ENCODE peak calls at places on chromosomes 6 and 20, in eight cellular contexts. M, P, E, V, N, Z, B and O are unnamed samples.

GRCh38 chr6:4778086-4778485 is 1.9 kb downstream of the CDYL start:
- DNase-seq in N (no peak), M (no peak), P (no peak), V (no peak), E (no peak), Z (peak), B (no peak), O (no peak)

GRCh38 chr6:33298773-33299236 is at the start of gene RGL2:
- DNase-seq in E (no peak), Z (peak), V (peak), M (peak), N (peak), P (no peak), B (no peak), O (no peak)

GRCh38 chr6:150907385-150907784 is 41.9 kb downstream of the MTHFD1L start:
- DNase-seq in Z (no peak), V (peak), M (no peak), P (no peak), B (no peak), E (no peak), N (no peak), O (no peak)

GRCh38 chr6:13012977-13013680 is 296.6 kb downstream of the PHACTR1 start:
- DNase-seq in Z (peak), P (no peak), E (peak), M (no peak), B (no peak), N (peak), V (peak), O (peak)

GRCh38 chr20:11271319-11271718 is 597.5 kb upstream of the JAG1 start:
- DNase-seq in E (no peak), P (no peak), M (no peak), Z (no peak), N (no peak), V (peak), B (no peak), O (peak)

GRCh38 chr20:38307371-38308046 is 3.6 kb downstream of the BPI start:
- DNase-seq in M (no peak), P (peak), N (peak), E (no peak), V (no peak), Z (peak), B (no peak), O (no peak)

GRCh38 chr6:105179244-105180065 is at the start of gene POPDC3:
- DNase-seq in P (peak), E (peak), Z (peak), M (no peak), B (no peak), V (peak), N (peak), O (no peak)

GRCh38 chr6:48325701-48326100 is 214.7 kb upstream of the PTCHD4 start:
- DNase-seq in Z (no peak), M (no peak), E (no peak), P (no peak), V (no peak), B (no peak), N (no peak), O (no peak)

GRCh38 chr6:157455028-157455714 is 74.2 kb downstream of the ZDHHC14 start:
- DNase-seq in B (no peak), N (no peak), V (no peak), Z (no peak), M (no peak), P (no peak), E (no peak), O (no peak)

GRCh38 chr6:25232478-25232877 is 46.7 kb upstream of the CARMIL1 start:
- DNase-seq in N (peak), Z (no peak), M (no peak), E (no peak), V (peak), B (no peak), P (peak), O (no peak)

GRCh38 chr20:61295726-61296628 is 43.9 kb downstream of the CDH4 start:
- DNase-seq in Z (no peak), N (peak), P (no peak), B (no peak), V (no peak), E (no peak), M (no peak), O (no peak)

GRCh38 chr6:12958052-12958706 is 241.6 kb downstream of the PHACTR1 start:
- DNase-seq in M (no peak), E (no peak), N (peak), P (peak), B (no peak), Z (peak), V (no peak), O (no peak)

GRCh38 chr20:32945710-32946221 is 58.5 kb downstream of the SUN5 start:
- DNase-seq in P (peak), E (no peak), Z (peak), M (no peak), N (peak), B (peak), V (no peak), O (peak)

GRCh38 chr20:37295595-37295994 is 6.1 kb downstream of the MANBAL start:
- DNase-seq in P (no peak), B (no peak), V (no peak), E (no peak), Z (no peak), N (no peak), M (no peak), O (no peak)

GRCh38 chr6:166760288-166760687 is 133.2 kb upstream of the RPS6KA2 start:
- DNase-seq in B (peak), V (no peak), M (no peak), N (no peak), P (no peak), E (no peak), Z (no peak), O (no peak)

GRCh38 chr20:58481541-58482021 is 33.6 kb downstream of the APCDD1L start:
- DNase-seq in N (peak), B (no peak), M (peak), V (peak), Z (peak), P (peak), E (peak), O (no peak)

GRCh38 chr20:14984768-14985622 is 647.6 kb upstream of the FLRT3 start:
- DNase-seq in M (peak), P (peak), E (no peak), N (no peak), V (no peak), B (no peak), Z (no peak), O (no peak)

GRCh38 chr6:13702809-13703302 is 8.8 kb downstream of the RANBP9 start:
- DNase-seq in M (no peak), P (no peak), Z (no peak), N (no peak), B (no peak), V (no peak), E (no peak), O (no peak)

GRCh38 chr6:167856474-167856873 is 29.8 kb downstream of the AFDN start:
- DNase-seq in Z (no peak), P (no peak), M (no peak), B (no peak), E (no peak), N (no peak), V (no peak), O (no peak)

GRCh38 chr20:9815662-9816061 is 23.2 kb downstream of the PAK5 start:
- DNase-seq in B (no peak), Z (no peak), P (no peak), N (no peak), M (no peak), E (no peak), V (no peak), O (no peak)

GRCh38 chr20:48607544-48607865 is 220.3 kb downstream of the PREX1 start:
- DNase-seq in M (no peak), P (no peak), E (no peak), B (no peak), Z (no peak), N (no peak), V (no peak), O (no peak)

GRCh38 chr20:62832212-62832922 is 15.5 kb downstream of the COL9A3 start:
- DNase-seq in P (no peak), E (peak), V (peak), Z (no peak), B (peak), N (no peak), M (peak), O (no peak)

GRCh38 chr20:16580127-16580526 is 6.9 kb upstream of the KIF16B start:
- DNase-seq in Z (no peak), M (no peak), E (no peak), P (peak), V (no peak), B (no peak), N (peak), O (no peak)